ENCODE peak calls at places on chromosome 21, in nine cellular contexts. B, V, J, C, Y, N, M, O and R are unnamed samples.

GRCh38 chr21:45064618-45065399 is 9.6 kb upstream of the ADARB1 start:
- DNase-seq in V (no peak), C (no peak), N (no peak), B (no peak), J (no peak), Y (no peak), M (no peak), O (no peak), R (no peak)

GRCh38 chr21:31988492-31989285 is 115.9 kb downstream of the HUNK start:
- DNase-seq in J (no peak), M (no peak), N (no peak), C (no peak), O (no peak), B (no peak), Y (no peak), V (no peak), R (no peak)

GRCh38 chr21:42003051-42003461 is 7.1 kb downstream of the ZBTB21 start:
- DNase-seq in B (no peak), C (no peak), N (no peak), O (no peak), M (no peak), V (peak), J (no peak), Y (no peak), R (no peak)

GRCh38 chr21:42233067-42233981 is 14.4 kb downstream of the ABCG1 start:
- DNase-seq in C (peak), V (peak), N (peak), O (no peak), Y (peak), B (peak), J (no peak), M (peak), R (peak)

GRCh38 chr21:45088116-45088515 is 13.7 kb downstream of the ADARB1 start:
- DNase-seq in C (no peak), O (no peak), B (no peak), J (no peak), Y (no peak), V (no peak), N (no peak), M (no peak), R (no peak)

GRCh38 chr21:39313457-39314154 is at the start of gene BRWD1:
- DNase-seq in J (peak), M (peak), C (peak), N (peak), B (peak), V (peak), Y (peak), O (peak), R (peak)

GRCh38 chr21:31511258-31511657 is 148.2 kb upstream of the SOD1 start:
- DNase-seq in V (no peak), B (no peak), O (no peak), C (no peak), J (no peak), M (no peak), Y (no peak), N (no peak), R (no peak)

GRCh38 chr21:43719748-43720538 is 1.0 kb downstream of the PDXK start:
- DNase-seq in N (no peak), C (peak), V (no peak), Y (peak), O (no peak), M (no peak), J (peak), B (peak), R (no peak)

GRCh38 chr21:39004776-39005605 is 178.3 kb downstream of the PSMG1 start:
- DNase-seq in O (no peak), V (no peak), B (no peak), C (peak), Y (peak), M (no peak), N (no peak), J (no peak), R (no peak)

GRCh38 chr21:38352536-38353219 is 95.9 kb downstream of the KCNJ15 start:
- DNase-seq in M (no peak), J (peak), O (peak), Y (peak), N (peak), V (peak), C (peak), B (peak), R (peak)

GRCh38 chr21:43740497-43741156 is 21.7 kb downstream of the PDXK start:
- DNase-seq in B (no peak), O (no peak), J (peak), V (peak), M (no peak), C (peak), N (peak), Y (peak), R (no peak)

GRCh38 chr21:35294231-35294898 is 245.3 kb upstream of the RUNX1 start:
- DNase-seq in O (no peak), Y (peak), J (peak), C (peak), B (no peak), M (no peak), V (no peak), N (peak), R (no peak)

GRCh38 chr21:16342932-16343331 is 613.1 kb downstream of the USP25 start:
- DNase-seq in N (no peak), V (no peak), O (no peak), C (no peak), Y (no peak), B (no peak), J (no peak), M (no peak), R (no peak)

GRCh38 chr21:16851054-16851453 is 661.8 kb upstream of the CXADR start:
- DNase-seq in M (no peak), N (no peak), O (no peak), J (no peak), Y (no peak), C (no peak), B (no peak), V (no peak), R (no peak)

GRCh38 chr21:38416791-38417190 is 81.5 kb downstream of the ERG start:
- DNase-seq in B (no peak), C (no peak), Y (no peak), J (no peak), O (no peak), V (no peak), N (no peak), M (no peak), R (no peak)

DNA sequence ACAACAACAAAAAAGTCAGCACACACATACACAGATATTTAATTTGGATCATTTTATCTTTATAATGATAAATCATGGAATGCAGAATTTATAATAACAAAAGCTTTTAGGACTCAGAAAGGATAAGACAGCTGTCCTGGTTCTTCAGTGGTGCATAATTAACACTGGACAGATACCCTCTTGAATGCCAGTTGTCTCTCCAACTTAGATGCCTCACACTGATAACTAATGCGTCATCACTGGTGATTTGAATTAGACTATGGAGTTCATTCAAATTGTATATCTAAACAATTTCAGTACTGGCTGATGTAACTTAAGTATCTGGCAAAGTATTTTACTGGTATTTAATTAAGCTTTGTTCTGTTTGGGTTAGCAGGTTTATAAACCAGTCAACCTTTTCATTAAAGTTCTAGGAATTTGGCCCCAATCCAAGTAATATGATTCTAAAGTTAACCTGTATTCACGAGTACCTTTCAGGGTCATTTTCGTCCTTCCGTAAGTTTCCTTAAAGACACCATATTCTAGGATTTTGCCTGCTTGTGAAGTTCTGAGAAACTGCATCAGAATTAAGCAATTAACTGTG is 1199.5 kb upstream of the TMPRSS15 start:
- DNase-seq in J (no peak), Y (no peak), M (no peak), N (no peak), C (no peak), B (no peak), O (peak), V (no peak), R (no peak)
- TF ChIP-seq CTCF in J (no peak), Y (no peak), M (no peak), N (no peak), C (no peak), B (no peak), O (no peak), V (no peak), R (no peak)

DNA sequence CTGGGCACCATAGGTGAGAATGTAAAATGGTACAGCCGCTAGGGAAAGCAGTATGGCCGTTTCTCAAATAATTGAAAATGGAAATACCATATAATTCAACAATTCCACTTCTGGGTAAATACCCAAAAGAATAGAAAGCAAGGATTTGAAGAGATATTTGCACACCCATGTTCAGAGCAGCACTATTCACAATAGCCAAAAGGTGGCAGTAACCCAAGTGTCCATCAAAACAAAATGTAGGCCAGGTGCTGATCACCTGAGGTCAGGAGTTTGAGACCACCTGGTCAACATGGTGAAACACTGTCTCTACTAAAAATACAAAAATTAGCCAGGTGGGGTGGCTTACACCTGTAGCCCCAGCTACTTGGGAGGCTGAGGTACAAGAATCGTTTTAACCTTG is 62.1 kb downstream of the OLIG1 start:
- DNase-seq in J (no peak), B (no peak), O (no peak), N (peak), C (no peak), V (no peak), Y (no peak), M (no peak), R (no peak)
- TF ChIP-seq CTCF in J (peak), B (peak), O (peak), N (peak), C (no peak), V (no peak), Y (peak), M (peak), R (no peak)

DNA sequence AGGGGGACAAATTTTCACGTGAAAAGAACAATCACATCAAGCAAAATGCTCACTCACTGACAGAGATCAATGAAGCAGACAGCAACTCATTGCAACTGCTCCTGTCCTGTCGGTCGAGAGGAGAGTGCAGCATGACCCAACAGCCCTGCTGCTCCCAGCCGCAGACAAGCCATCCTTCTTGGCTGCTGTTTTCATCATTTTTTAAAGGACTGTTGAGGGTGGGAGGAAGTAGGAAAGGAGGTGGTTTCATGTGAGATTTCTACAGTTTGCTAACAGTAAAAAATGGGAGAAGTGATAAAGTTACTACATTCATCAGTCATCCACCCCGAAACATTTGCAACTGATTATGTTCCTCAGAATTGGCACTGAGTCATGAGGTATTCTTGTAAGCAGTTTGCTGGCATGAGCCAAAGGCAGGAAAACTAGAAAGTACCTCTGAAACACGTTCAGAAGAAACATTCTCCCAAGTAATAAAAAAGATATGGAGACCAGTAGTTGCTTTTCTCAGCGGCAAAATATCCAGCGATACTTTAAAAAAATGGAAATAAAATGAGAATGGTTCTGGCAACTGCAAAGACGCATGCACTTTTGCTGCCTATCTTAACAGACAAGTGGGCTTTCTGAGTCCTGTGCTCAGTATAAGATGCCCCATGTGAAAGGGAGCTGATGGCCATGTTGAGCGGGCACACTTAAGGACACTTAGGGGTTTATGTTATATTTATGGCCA is 72.0 kb upstream of the CLDN14 start:
- DNase-seq in Y (no peak), C (no peak), O (no peak), V (peak), J (no peak), M (no peak), N (peak), B (no peak), R (no peak)
- TF ChIP-seq CTCF in Y (no peak), C (no peak), O (no peak), V (no peak), J (no peak), M (no peak), N (no peak), B (no peak), R (no peak)

GRCh38 chr21:27511241-27511640 is 544.4 kb upstream of the ADAMTS5 start:
- DNase-seq in B (no peak), M (no peak), C (no peak), Y (no peak), N (no peak), V (no peak), O (no peak), J (no peak), R (no peak)

GRCh38 chr21:27513016-27513415 is 546.1 kb upstream of the ADAMTS5 start:
- DNase-seq in Y (no peak), C (no peak), O (no peak), J (no peak), B (no peak), V (no peak), M (no peak), N (no peak), R (no peak)

GRCh38 chr21:27513825-27514224 is 546.9 kb upstream of the ADAMTS5 start:
- DNase-seq in B (no peak), O (no peak), N (no peak), V (peak), M (no peak), C (no peak), Y (no peak), J (no peak), R (no peak)

GRCh38 chr21:27519357-27519756 is 552.5 kb upstream of the ADAMTS5 start:
- DNase-seq in N (peak), J (no peak), M (no peak), B (no peak), V (peak), O (peak), C (no peak), Y (no peak), R (no peak)

GRCh38 chr21:27515676-27516075 is 548.8 kb upstream of the ADAMTS5 start:
- DNase-seq in C (no peak), O (no peak), N (no peak), V (no peak), J (no peak), B (no peak), Y (no peak), M (no peak), R (no peak)
- TF ChIP-seq CTCF in C (no peak), O (no peak), N (no peak), V (no peak), J (no peak), B (no peak), Y (no peak), M (no peak), R (no peak)

GRCh38 chr21:46478910-46479309 is 20.2 kb downstream of the DIP2A start:
- DNase-seq in B (no peak), V (no peak), O (no peak), Y (no peak), N (no peak), J (no peak), C (no peak), M (no peak), R (no peak)

GRCh38 chr21:46482846-46483231 is 24.1 kb downstream of the DIP2A start:
- DNase-seq in V (no peak), M (no peak), Y (no peak), B (no peak), N (no peak), O (no peak), C (no peak), J (no peak), R (no peak)

GRCh38 chr21:46480466-46480865 is 21.8 kb downstream of the DIP2A start:
- DNase-seq in Y (peak), C (no peak), J (no peak), V (no peak), O (no peak), B (no peak), M (no peak), N (no peak), R (no peak)

GRCh38 chr21:46483300-46484295 is 24.9 kb downstream of the DIP2A start:
- DNase-seq in V (no peak), B (no peak), Y (no peak), N (no peak), J (no peak), C (no peak), M (no peak), O (no peak), R (no peak)

DNA sequence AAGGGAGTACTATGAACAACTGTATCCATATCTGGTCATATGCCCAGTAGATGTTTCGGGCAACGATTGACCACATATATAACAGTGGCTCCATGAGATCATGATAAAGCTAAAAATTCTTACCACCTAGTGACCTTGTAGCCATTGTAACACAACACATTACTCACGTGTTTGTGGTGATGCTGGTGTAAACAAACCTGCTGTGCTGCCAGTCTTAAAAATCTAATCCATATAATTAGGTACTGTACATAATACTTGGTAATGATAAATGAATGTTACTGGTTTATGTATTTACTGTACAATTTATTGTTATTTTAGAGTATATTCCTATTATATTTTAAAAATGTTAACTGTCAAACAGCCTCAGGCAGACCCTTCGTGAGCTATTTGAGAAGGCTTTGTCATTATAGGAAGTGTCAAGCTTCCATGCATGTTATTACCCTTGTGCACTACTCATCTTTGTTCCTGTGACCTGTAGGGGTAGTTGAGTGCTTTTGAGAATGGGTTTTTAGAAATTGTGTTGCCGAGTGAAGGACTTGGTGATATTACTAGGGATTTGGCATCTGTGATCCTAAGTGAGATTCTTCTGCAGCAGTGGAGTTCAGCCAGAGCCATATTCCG is 23.6 kb downstream of the DIP2A start:
- DNase-seq in Y (no peak), O (no peak), J (no peak), N (no peak), B (no peak), C (no peak), V (no peak), M (no peak), R (no peak)
- TF ChIP-seq CTCF in Y (no peak), O (no peak), J (no peak), N (no peak), B (no peak), C (no peak), V (no peak), M (no peak), R (no peak)

DNA sequence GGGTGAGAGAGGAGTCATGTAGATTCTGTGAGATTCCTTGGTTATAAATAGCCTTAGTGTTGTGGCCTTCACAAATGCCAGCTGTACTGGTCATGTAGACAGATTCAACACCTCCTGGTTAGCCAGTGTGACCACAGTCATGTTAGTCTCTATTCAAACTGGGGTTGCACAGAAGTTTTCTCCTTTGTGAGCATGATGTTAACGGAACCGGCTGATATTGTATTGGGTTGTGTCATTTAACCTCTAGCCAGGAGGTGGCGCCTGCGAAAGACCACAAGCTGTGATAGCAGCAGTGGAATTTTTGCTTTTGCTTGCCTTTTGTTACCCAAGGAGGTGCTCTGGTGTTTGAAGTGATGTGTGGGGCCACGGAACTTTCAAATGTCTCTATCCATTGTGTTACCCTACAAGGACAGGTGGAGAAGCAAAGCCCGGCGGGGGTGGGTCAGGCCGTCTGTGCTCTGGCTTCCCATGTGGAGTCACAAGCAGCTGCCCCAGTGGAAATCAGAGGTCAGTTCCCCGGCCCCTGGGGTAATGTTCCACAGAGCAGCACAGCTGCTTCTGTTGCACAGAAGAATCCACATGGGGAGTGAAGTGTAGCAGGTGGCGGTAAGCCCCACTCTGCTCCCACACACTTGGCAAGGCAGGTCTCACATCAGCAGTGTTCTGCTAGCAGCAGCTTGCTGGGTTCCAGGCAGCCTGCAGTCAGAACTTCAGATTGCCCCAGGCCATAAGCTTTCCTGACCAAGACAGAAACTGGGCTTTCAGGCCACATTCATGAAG is 112.6 kb downstream of the ADAMTS1 start:
- DNase-seq in C (peak), M (no peak), O (peak), B (no peak), N (peak), J (peak), V (peak), Y (peak), R (no peak)
- TF ChIP-seq CTCF in C (peak), M (peak), O (peak), B (peak), N (peak), J (peak), V (peak), Y (peak), R (no peak)